ENCODE peak calls at places on chromosomes 12 and 14, in four cellular contexts. M, W, X and B are unnamed samples.

GRCh38 chr14:31966896-31967668 is 110.0 kb upstream of the ARHGAP5 start:
- DNase-seq in M (peak; percentile 8), W (no peak), X (no peak), B (peak; percentile 35)

GRCh38 chr12:80257920-80258319 is 158.6 kb downstream of the OTOGL start:
- DNase-seq in M (no peak), W (no peak), X (no peak), B (no peak)

GRCh38 chr14:105420141-105420975 is 731 bp downstream of the MTA1 start:
- DNase-seq in M (no peak), W (no peak), X (no peak), B (no peak)

GRCh38 chr12:111467862-111468245 is 62.1 kb downstream of the SH2B3 start:
- DNase-seq in M (peak; percentile 19), W (no peak), X (no peak), B (no peak)

GRCh38 chr12:92810370-92810769 is 107.6 kb downstream of the PLEKHG7 start:
- DNase-seq in M (no peak), W (no peak), X (no peak), B (no peak)

GRCh38 chr14:44529026-44529425 is 21.9 kb upstream of the FSCB start:
- DNase-seq in M (peak; percentile 51), W (peak; percentile 73), X (no peak), B (no peak)

GRCh38 chr14:92538412-92539017 is 24.9 kb downstream of the RIN3 start:
- DNase-seq in M (no peak), W (no peak), X (no peak), B (no peak)

GRCh38 chr12:12726543-12727093 is 9.4 kb downstream of the CDKN1B start:
- DNase-seq in M (peak; percentile 90), W (peak; percentile 56), X (no peak), B (no peak)

GRCh38 chr12:27244680-27245005 is 557 bp downstream of the STK38L start:
- DNase-seq in M (no peak), W (peak; percentile 56), X (no peak), B (no peak)

GRCh38 chr14:103871596-103872480 is 24.5 kb upstream of the PPP1R13B start:
- DNase-seq in M (no peak), W (peak; percentile 46), X (no peak), B (no peak)

GRCh38 chr12:57181561-57182155 is 34.2 kb upstream of the LRP1-AS start:
- DNase-seq in M (no peak), W (no peak), X (no peak), B (no peak)

GRCh38 chr12:77122236-77122635 is 56.9 kb upstream of the E2F7 start:
- DNase-seq in M (peak; percentile 99), W (peak; percentile 93), X (peak; percentile 83), B (no peak)

GRCh38 chr12:113403435-113404415 is at the start of gene SDS:
- DNase-seq in M (peak; percentile 66), W (peak; percentile 94), X (no peak), B (no peak)

GRCh38 chr14:60161176-60162107 is 3.8 kb downstream of the DHRS7 start:
- DNase-seq in M (no peak), W (peak; percentile 21), X (no peak), B (no peak)

GRCh38 chr12:48883305-48884171 is 17.9 kb upstream of the RND1 start:
- DNase-seq in M (peak; percentile 34), W (peak; percentile 54), X (no peak), B (no peak)
- H3K4me3 ChIP-seq in M (no peak overlapping the region), W (no peak overlapping the region), X (no peak overlapping the region), B (no peak overlapping the region)

GRCh38 chr12:67270622-67271021 is 1.5 kb downstream of the CAND1 start:
- DNase-seq in M (no peak), W (no peak), X (no peak), B (no peak)

GRCh38 chr12:67271976-67272375 is 2.8 kb downstream of the CAND1 start:
- DNase-seq in M (peak; percentile 69), W (no peak), X (no peak), B (no peak)

GRCh38 chr12:67268335-67268895 is 743 bp upstream of the CAND1 start:
- DNase-seq in M (peak; percentile 99), W (peak; percentile 99), X (peak; percentile 98), B (peak; percentile 98)

GRCh38 chr12:67269632-67270578 is 747 bp downstream of the CAND1 start:
- DNase-seq in M (peak; percentile 39), W (peak; percentile 33), X (no peak), B (no peak)

DNA sequence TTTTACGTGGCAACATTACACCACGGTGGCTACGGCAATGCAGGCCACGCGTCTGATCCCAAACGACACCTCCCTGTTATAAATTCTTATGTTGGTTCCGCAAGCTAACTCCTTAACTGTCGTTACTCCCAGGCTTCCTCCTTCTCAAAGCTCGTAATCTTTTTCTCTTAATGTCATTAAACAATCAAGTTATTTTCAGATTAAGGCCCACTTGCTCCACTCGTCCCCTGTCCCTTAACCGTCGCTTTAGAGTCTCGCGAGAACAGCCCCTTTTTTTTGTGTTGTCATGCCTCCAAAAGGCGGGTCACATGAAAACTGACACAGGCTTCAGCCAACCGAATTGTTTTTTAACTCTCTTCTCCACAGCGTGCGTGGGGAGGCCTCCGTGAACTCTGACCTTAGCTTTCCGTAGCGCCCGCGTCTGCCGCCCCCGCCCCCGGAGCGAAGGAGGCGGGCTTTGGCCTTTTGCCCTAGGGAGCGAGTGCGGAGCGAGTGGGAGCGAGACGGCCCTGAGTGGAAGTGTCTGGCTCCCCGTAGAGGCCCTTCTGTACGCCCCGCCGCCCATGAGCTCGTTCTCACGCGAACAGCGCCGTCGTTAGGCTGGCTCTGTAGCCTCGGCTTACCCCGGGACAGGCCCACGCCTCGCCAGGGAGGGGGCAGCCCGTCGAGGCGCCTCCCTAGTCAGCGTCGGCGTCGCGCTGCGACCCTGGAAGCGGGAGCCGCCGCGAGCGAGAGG is at the start of gene CAND1:
- DNase-seq in M (peak; percentile 98), W (peak; percentile 99), X (peak; percentile 98), B (peak; percentile 97)
- TF ChIP-seq CTCF in M (no peak), W (peak; percentile 12), X (peak; percentile 29), B (peak; percentile 21)

GRCh38 chr14:82362452-82362851 is 828.8 kb upstream of the SEL1L start:
- DNase-seq in M (no peak), W (no peak), X (no peak), B (no peak)

DNA sequence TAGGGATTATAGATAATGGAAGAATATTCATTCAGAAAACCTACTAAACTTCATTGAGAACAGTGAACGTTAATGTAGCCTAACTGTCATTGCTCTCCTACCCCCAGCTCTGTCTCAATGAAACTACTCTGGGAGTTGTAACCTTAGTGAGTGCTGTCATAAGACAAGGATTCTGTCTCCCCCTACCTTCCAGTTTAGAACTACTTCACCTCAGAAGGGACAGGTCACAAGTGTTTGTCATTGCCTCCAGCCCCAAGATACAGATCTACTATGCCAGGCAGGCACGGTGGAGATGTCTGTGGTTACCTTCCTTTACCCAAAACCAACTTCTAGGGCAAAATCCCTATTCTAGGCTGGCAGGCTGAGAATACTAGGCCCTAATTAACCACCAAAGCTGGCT is 833.1 kb upstream of the SEL1L start:
- DNase-seq in M (no peak), W (no peak), X (no peak), B (no peak)
- H3K4me3 ChIP-seq in M (no peak overlapping the region), W (no peak overlapping the region), X (no peak overlapping the region), B (no peak overlapping the region)

DNA sequence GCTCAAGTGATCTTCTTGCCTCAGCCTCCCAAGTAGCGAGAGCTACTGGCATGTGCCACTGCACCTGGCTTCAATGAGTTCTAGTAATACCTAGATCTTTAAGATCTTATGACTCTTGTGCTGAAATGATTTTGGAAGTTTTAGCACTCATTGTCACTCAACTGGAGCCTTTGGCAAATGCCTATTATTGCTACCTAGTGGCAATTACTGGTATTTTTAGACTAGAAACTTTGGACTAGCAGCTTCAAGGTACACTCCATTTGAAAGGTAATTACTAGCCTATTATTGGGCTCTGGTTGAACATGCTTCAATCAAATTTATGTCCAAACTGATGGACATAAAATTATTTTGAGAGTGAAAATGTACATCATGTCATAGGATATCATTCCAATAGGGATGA is 80.7 kb upstream of the MUCL1 start:
- DNase-seq in M (no peak), W (no peak), X (no peak), B (no peak)
- TF ChIP-seq CTCF in M (no peak), W (no peak), X (no peak), B (peak; percentile 6)

GRCh38 chr14:88005050-88005481 is at the start of gene GPR65:
- DNase-seq in M (no peak), W (peak; percentile 61), X (no peak), B (no peak)
- H3K4me3 ChIP-seq in M (no peak within 1 kb of the TSS), W (no peak within 1 kb of the TSS), X (no peak within 1 kb of the TSS), B (no peak within 1 kb of the TSS)

GRCh38 chr12:105377077-105377476 is 46.6 kb downstream of the C12orf75 start:
- DNase-seq in M (no peak), W (no peak), X (no peak), B (no peak)

GRCh38 chr12:105382771-105383632 is 52.5 kb downstream of the C12orf75 start:
- DNase-seq in M (peak; percentile 72), W (peak; percentile 78), X (peak; percentile 25), B (peak; percentile 50)

GRCh38 chr12:105384220-105384619 is 53.7 kb downstream of the C12orf75 start:
- DNase-seq in M (no peak), W (no peak), X (no peak), B (no peak)

GRCh38 chr12:105378821-105379400 is 48.4 kb downstream of the C12orf75 start:
- DNase-seq in M (no peak), W (no peak), X (no peak), B (no peak)
- TF ChIP-seq CTCF in M (peak; percentile 8), W (peak; percentile 26), X (peak; percentile 38), B (peak; percentile 48)

DNA sequence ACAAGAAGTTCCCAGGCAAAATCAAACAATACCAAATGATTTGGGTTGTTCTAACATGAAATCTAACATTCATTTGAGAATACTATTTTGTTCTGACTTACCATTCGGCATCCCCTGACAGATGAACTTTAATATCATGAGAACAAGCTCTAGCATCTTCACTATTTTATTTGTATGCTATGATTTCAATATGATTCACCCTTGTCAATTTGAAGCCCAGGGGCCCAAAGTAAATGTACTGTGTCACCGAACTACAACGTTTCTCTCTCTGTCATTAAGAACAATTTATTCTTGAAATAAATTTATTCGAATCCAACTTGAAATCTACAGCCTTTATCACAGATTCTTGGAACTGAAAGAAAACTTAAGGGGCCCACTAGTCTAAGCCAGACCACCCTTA is 146.2 kb upstream of the RASSF8 start:
- DNase-seq in M (no peak), W (no peak), X (no peak), B (no peak)
- H3K4me3 ChIP-seq in M (no peak overlapping the region), W (no peak overlapping the region), X (no peak overlapping the region), B (no peak overlapping the region)

GRCh38 chr12:97309921-97310320 is 152.7 kb upstream of the RMST start:
- DNase-seq in M (no peak), W (no peak), X (no peak), B (no peak)

GRCh38 chr12:97308576-97309198 is 153.9 kb upstream of the RMST start:
- DNase-seq in M (peak; percentile 54), W (peak; percentile 72), X (peak; percentile 23), B (peak; percentile 49)

GRCh38 chr12:97313471-97314190 is 149.0 kb upstream of the RMST start:
- DNase-seq in M (peak; percentile 40), W (peak; percentile 2), X (peak; percentile 27), B (no peak)

DNA sequence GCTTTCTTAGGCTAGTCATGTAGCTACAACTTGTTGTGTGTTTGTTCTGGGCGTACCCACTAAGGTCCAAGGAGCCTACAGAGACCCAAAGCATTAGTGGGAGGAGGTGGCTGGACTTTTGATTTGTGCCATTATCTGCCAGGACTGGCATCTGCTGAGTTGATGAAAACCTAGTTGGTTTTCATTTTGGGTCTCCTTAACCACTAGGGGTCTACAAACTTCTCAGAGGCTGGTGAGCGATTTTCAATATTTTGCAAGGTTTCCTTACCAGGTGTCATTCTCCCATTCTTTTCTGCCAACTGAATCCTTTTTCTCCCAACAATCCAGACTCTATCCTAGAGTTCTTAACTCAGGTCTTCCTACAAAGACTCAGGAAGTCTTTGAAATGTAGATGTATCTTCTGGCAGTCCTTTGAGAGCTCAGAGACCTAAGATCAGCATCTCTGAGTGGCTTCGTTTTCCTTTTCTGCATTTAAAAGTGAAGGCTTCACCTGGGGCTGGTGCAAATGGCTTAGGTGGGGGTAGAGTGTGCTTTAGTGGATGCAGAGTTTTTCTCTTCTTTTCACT is 150.0 kb upstream of the RMST start:
- DNase-seq in M (no peak), W (no peak), X (no peak), B (no peak)
- TF ChIP-seq CTCF in M (no peak), W (no peak), X (no peak), B (no peak)